ENCODE peak calls at places on chromosomes 16 and 17, in eight cellular contexts. L is hepatocyte, X is bronchial epithelial cell, U is esophagus muscularis mucosa, R is BE2C, S is MM.1S, P is MG63, T is fibroblast of lung. W is an unnamed sample. For H3K27me3, the result is how much of the 10 kb centered on the place peaks cover.

GRCh38 chr16:9437115-9437514 is 345.7 kb downstream of the HAPSTR1 start:
- DNase-seq in L (peak), P (no peak), R (no peak), T (no peak), S (peak), U (no peak), X (no peak), W (no peak)

GRCh38 chr17:75350706-75351105 is 54.8 kb downstream of the GRB2 start:
- DNase-seq in R (no peak), T (no peak), P (no peak), S (no peak), X (no peak), U (no peak), L (no peak), W (no peak)

GRCh38 chr16:359067-359763 is 6.7 kb upstream of the AXIN1 start:
- DNase-seq in L (no peak), P (no peak), X (no peak), R (no peak), S (no peak), T (no peak), U (no peak), W (peak)

GRCh38 chr17:72461757-72462156 is 340.9 kb downstream of the SOX9 start:
- DNase-seq in P (no peak), U (no peak), X (no peak), L (no peak), T (no peak), S (no peak), R (no peak), W (no peak)

GRCh38 chr17:15957206-15957605 is 12.3 kb downstream of the ADORA2B start:
- DNase-seq in L (no peak), R (no peak), S (no peak), T (peak), U (no peak), X (no peak), P (no peak), W (no peak)

GRCh38 chr16:84054916-84055315 is 12.3 kb upstream of the SLC38A8 start:
- DNase-seq in P (no peak), L (no peak), X (no peak), S (no peak), T (no peak), U (no peak), R (no peak), W (no peak)

GRCh38 chr17:72187544-72187943 is 66.7 kb downstream of the SOX9 start:
- DNase-seq in X (no peak), U (no peak), P (peak), L (no peak), R (no peak), S (no peak), T (peak), W (no peak)

GRCh38 chr16:88705076-88705684 is 1.0 kb downstream of the RNF166 start:
- DNase-seq in U (no peak), L (no peak), X (no peak), S (peak), R (no peak), T (peak), P (no peak), W (no peak)

GRCh38 chr16:59611556-59611955 is 877.4 kb upstream of the GOT2 start:
- DNase-seq in R (no peak), L (no peak), T (peak), X (no peak), S (no peak), U (no peak), P (no peak), W (no peak)

DNA sequence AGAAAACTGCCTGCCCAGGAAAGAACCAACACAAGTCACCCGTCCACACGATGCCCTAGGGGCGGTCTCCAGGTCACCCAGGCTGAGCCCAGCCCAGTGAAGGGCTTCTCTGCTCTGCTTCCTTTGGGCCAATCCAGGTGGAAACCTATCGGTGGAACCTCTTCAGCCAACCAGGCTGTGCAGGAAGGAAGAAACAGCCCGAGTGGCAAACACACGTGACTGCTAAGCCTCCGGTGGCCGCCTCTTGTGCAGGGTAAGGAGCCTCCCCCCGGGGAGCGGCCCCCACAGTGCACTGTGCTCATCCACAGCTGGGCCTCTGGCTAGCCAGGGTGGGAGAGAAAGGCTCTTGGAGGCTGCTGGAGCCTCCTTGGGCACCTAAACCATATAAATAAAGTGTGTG is 2.5 kb downstream of the RTN4RL1 start:
- DNase-seq in L (no peak), P (no peak), R (no peak), S (no peak), U (no peak), T (no peak), X (no peak), W (no peak)
- H3K27me3 ChIP-seq in L (half or more), P (under half), R (under half), S (half or more), U (half or more), T (under half), X (under half), W (under half)

GRCh38 chr17:49879505-49879904 is 31.6 kb upstream of the TAC4 start:
- DNase-seq in U (no peak), L (no peak), S (no peak), R (no peak), P (no peak), T (no peak), X (no peak), W (no peak)
- H3K27me3 ChIP-seq in U (half or more), L (under half), S (half or more), R (under half), P (under half), T (under half), X (under half), W (under half)

DNA sequence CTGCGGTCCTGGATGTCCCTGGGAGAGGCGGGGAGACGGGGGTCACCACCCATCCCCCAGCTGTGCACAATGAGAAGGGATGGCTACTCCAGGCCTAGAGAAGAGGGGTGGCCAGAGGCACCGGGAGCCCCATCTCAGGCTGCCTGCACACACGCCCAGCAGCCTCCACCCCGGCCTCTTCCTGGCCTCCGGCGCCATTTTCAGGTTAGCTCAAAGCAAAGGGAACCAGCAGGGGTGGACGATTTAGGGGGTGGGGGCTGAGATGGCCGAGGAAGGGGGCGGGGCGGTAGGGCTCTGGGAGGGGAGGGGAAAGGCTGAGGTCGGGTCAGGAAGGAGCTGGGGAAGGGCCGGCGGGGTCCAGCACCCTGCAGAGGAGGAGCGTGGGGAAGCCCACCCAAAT is 42.8 kb downstream of the SRCIN1 start:
- DNase-seq in S (no peak), T (no peak), R (no peak), X (no peak), L (no peak), U (no peak), P (no peak), W (no peak)
- H3K27me3 ChIP-seq in S (half or more), T (half or more), R (under half), X (half or more), L (half or more), U (half or more), P (under half), W (under half)

GRCh38 chr17:49991409-49991808 is 3.6 kb downstream of the DLX3 start:
- DNase-seq in L (no peak), P (no peak), T (no peak), U (no peak), X (no peak), R (no peak), S (no peak), W (no peak)

GRCh38 chr17:49992191-49992932 is 2.7 kb downstream of the DLX3 start:
- DNase-seq in X (no peak), L (no peak), R (no peak), U (no peak), P (no peak), T (no peak), S (no peak), W (no peak)

GRCh38 chr17:49989518-49989880 is 5.5 kb downstream of the DLX3 start:
- DNase-seq in X (no peak), R (peak), S (no peak), P (no peak), U (no peak), T (no peak), L (no peak), W (no peak)

GRCh38 chr17:49992933-49993422 is 2.0 kb downstream of the DLX3 start:
- DNase-seq in R (no peak), S (no peak), T (no peak), P (no peak), X (no peak), L (no peak), U (no peak), W (no peak)

GRCh38 chr17:49990921-49991320 is 4.1 kb downstream of the DLX3 start:
- DNase-seq in R (no peak), X (no peak), U (no peak), P (no peak), S (no peak), T (no peak), L (no peak), W (no peak)
- H3K27me3 ChIP-seq in R (half or more), X (under half), U (half or more), P (under half), S (half or more), T (half or more), L (half or more), W (under half)

GRCh38 chr16:52418206-52418605 is 128.7 kb downstream of the TOX3 start:
- DNase-seq in X (no peak), P (no peak), L (no peak), U (no peak), R (no peak), T (no peak), S (no peak), W (no peak)
- H3K27me3 ChIP-seq in X (under half), P (under half), L (under half), U (under half), R (under half), T (under half), S (under half), W (under half)

DNA sequence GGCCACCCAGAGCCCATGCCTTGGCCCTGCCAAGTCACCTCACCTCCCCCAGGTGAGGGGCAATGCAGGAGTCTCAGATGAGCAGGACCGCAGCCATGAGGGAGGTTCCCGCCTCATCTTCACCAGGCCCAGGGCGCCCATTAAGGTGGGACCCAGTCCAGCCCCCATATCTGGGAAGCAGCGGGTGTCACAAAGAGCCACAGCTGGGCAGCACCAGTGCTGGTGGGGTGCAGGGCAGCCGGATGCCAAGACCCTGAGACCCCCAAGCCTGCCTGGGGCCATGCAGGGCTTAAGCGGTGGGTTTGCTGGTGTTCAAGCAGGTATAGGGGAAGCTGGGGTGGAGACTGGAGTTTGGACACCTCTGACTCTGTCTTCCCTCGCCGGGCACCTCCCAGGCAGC is 237.8 kb upstream of the GSE1 start:
- DNase-seq in T (no peak), X (no peak), P (no peak), S (no peak), U (no peak), R (no peak), L (no peak), W (no peak)
- H3K27me3 ChIP-seq in T (under half), X (under half), P (under half), S (under half), U (under half), R (under half), L (under half), W (under half)

GRCh38 chr17:42673885-42674754 is 2.7 kb downstream of the PLEKHH3 start:
- DNase-seq in X (no peak), U (no peak), R (peak), T (peak), S (no peak), L (peak), P (peak), W (peak)

GRCh38 chr17:42675984-42676423 is 790 bp downstream of the PLEKHH3 start:
- DNase-seq in R (peak), L (peak), P (peak), S (peak), T (peak), U (no peak), X (no peak), W (no peak)

GRCh38 chr17:42673266-42673884 is 3.4 kb downstream of the PLEKHH3 start:
- DNase-seq in R (no peak), P (no peak), T (no peak), U (no peak), L (no peak), S (no peak), X (no peak), W (no peak)

GRCh38 chr17:42675348-42675983 is 1.3 kb downstream of the PLEKHH3 start:
- DNase-seq in U (no peak), L (peak), T (no peak), R (peak), S (peak), X (no peak), P (no peak), W (no peak)

DNA sequence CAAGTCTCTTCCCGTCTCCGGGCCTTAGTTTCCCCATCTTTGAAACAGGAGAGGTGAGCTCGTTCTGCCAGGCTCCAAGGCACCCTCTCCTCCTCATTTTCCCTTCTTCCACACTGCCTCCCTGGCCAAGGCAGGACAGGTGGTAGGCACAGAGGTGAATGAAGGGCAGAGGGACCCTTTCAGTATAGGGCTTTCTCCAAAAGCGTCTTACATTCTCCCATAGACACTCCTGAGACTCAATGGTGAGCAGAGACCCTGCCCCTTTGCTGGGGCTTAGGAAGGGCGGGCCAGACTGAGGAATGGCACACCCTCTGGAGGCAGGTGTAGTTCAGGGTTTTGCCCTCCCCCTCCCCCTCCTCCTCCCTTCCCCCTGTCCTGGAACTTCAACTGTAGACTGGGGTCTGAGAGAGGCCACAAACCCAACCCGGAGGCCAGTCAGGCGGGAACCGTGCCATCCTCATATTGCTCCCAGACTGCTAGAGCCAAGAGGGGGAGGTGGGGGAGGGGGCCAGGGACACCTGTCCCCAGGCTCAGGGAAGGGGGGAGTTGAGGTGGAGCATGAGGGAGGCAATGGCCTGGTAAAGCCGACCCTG is 1.9 kb downstream of the PLEKHH3 start:
- DNase-seq in T (no peak), R (no peak), S (no peak), L (no peak), U (no peak), X (no peak), P (no peak), W (no peak)
- H3K27me3 ChIP-seq in T (under half), R (under half), S (under half), L (under half), U (under half), X (under half), P (under half), W (under half)